ENCODE peak calls at places on chromosomes 6 and 20, in eight cellular contexts. K, Q, P, S, Y, R, G and N are unnamed samples. For H3K9me3, the result is how much of the 10 kb centered on the place peaks cover.

GRCh38 chr20:3150908-3151307 is 8.8 kb downstream of the FASTKD5 start:
- DNase-seq in K (no peak), Q (no peak), P (no peak), S (no peak), Y (no peak), R (no peak), G (no peak), N (no peak)

GRCh38 chr20:18805881-18806280 is 7.7 kb upstream of the SCP2D1 start:
- DNase-seq in K (no peak), Q (no peak), P (no peak), S (no peak), Y (no peak), R (no peak), G (no peak), N (no peak)

GRCh38 chr20:40279390-40279789 is 409.6 kb downstream of the MAFB start:
- DNase-seq in K (no peak), Q (no peak), P (no peak), S (peak), Y (no peak), R (peak), G (no peak), N (no peak)

GRCh38 chr6:117591405-117591804 is 10.9 kb downstream of the GOPC start:
- DNase-seq in K (no peak), Q (peak), P (no peak), S (no peak), Y (no peak), R (no peak), G (no peak), N (no peak)

GRCh38 chr20:19523191-19523590 is 234.9 kb upstream of the RIN2 start:
- DNase-seq in K (no peak), Q (no peak), P (no peak), S (no peak), Y (no peak), R (no peak), G (no peak), N (no peak)

GRCh38 chr6:88662163-88662580 is 301.2 kb downstream of the RNGTT start:
- DNase-seq in K (no peak), Q (peak), P (no peak), S (no peak), Y (no peak), R (no peak), G (no peak), N (no peak)

GRCh38 chr6:53042112-53042511 is 23.1 kb upstream of the FBXO9 start:
- DNase-seq in K (no peak), Q (no peak), P (no peak), S (peak), Y (no peak), R (no peak), G (no peak), N (no peak)

GRCh38 chr6:36413489-36414153 is 26.2 kb upstream of the ETV7 start:
- DNase-seq in K (no peak), Q (no peak), P (no peak), S (no peak), Y (no peak), R (no peak), G (no peak), N (no peak)

GRCh38 chr6:113953346-113953745 is 17.6 kb downstream of the HDAC2 start:
- DNase-seq in K (no peak), Q (no peak), P (no peak), S (peak), Y (no peak), R (no peak), G (no peak), N (no peak)

GRCh38 chr6:10981409-10981808 is 62.7 kb downstream of the ELOVL2 start:
- DNase-seq in K (no peak), Q (no peak), P (peak), S (no peak), Y (no peak), R (no peak), G (no peak), N (no peak)

GRCh38 chr6:150744522-150745260 is 120.8 kb upstream of the MTHFD1L start:
- DNase-seq in K (no peak), Q (no peak), P (no peak), S (no peak), Y (no peak), R (no peak), G (no peak), N (no peak)

GRCh38 chr6:154928325-154928922 is 66.7 kb upstream of the TIAM2 start:
- DNase-seq in K (no peak), Q (peak), P (peak), S (peak), Y (peak), R (no peak), G (peak), N (no peak)

GRCh38 chr20:52731086-52731485 is 241.1 kb upstream of the TSHZ2 start:
- DNase-seq in K (no peak), Q (no peak), P (no peak), S (no peak), Y (no peak), R (no peak), G (no peak), N (no peak)

GRCh38 chr6:114403858-114404257 is 61.0 kb upstream of the HS3ST5 start:
- DNase-seq in K (no peak), Q (no peak), P (no peak), S (no peak), Y (no peak), R (no peak), G (no peak), N (no peak)

GRCh38 chr6:51528556-51528955 is 558.9 kb downstream of the PKHD1 start:
- DNase-seq in K (no peak), Q (no peak), P (no peak), S (no peak), Y (no peak), R (no peak), G (no peak), N (no peak)

GRCh38 chr20:7346562-7346961 is 579.1 kb downstream of the BMP2 start:
- DNase-seq in K (no peak), Q (no peak), P (no peak), S (no peak), Y (no peak), R (no peak), G (no peak), N (no peak)

DNA sequence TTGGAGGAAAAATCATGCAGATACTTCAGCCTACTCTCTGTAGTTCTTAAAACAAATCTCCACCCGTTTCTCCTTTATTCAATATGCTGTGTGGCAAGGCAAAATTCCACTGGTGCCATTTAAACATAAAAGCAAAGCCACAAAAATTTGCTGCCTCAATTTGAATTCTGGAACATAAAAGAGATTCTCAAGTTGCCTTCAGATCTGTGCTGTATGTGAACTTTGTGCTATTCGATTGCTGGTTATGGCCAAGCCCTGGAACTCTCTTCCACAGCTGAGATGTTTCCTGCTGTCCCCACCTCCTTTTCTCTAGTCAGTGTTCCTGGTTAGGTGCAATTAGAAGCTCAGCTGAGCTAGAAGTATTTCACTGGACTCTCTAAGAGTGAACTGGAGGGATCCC is 395.3 kb upstream of the BTBD3 start:
- DNase-seq in K (no peak), Q (peak), P (no peak), S (no peak), Y (no peak), R (no peak), G (no peak), N (no peak)
- H3K4me3 ChIP-seq in K (no peak), Q (no peak), P (no peak), S (no peak), Y (no peak), R (no peak), G (no peak), N (no peak)

DNA sequence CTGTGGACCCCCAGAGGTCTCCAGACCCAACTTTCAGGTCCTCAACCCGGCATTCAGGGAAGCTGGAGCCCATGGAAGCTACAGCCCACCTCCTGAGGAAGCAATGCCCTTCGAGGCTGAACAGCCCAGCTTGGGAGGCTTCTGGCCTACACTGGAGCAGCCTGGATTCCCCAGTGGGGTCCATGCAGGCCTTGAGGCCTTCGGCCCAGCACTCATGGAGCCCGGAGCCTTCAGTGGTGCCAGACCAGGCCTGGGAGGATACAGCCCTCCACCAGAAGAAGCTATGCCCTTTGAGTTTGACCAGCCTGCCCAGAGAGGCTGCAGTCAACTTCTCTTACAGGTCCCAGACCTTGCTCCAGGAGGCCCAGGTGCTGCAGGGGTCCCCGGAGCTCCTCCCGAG is 950 bp downstream of the GNAS start:
- DNase-seq in K (no peak), Q (no peak), P (no peak), S (no peak), Y (no peak), R (no peak), G (no peak), N (no peak)
- H3K9me3 ChIP-seq in K (under half), Q (under half), P (under half), S (under half), Y (under half), R (under half), G (under half), N (under half)

DNA sequence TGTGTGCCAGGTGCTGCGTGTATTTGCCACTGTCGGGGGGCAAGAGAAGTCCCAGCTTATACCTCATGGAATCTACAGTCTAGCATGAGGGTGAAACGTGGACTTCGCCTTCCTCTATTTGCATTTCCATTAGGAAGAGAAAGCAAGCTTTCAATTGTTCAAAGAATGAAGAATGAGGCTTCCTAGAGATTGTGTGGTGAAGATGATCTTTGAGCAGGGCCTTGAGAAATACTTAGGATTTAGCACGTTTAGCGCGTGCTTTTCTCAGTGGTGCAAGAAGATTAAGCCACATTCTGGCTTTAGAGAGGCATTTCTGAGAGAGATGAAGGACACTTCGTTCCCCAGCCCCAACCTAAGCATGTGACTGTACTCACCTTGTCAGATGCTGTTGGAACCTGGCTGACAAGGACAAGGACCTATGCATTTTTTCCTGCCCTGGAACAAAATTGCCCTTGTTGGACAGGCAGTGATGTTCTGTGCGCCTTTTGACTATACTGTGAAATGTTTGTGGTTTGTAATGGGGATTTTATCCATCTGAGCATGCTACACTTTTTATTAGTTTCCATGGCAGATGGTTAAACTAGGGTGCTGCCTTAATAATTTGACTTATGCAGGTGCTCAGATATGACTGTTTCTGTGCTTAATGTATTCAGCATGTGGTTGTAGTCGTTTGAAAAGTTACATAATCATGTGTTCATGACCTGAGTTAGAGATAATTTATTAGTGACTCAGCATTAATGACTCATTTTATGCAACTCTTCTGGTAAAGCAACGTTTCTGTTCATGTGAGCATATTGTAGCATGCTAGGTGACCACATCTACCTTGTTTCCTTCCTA is 10.7 kb downstream of the TULP4 start:
- DNase-seq in K (no peak), Q (peak), P (no peak), S (peak), Y (no peak), R (no peak), G (peak), N (no peak)
- H3K27ac ChIP-seq in K (peak), Q (peak), P (no peak), S (no peak), Y (no peak), R (no peak), G (peak), N (no peak)

DNA sequence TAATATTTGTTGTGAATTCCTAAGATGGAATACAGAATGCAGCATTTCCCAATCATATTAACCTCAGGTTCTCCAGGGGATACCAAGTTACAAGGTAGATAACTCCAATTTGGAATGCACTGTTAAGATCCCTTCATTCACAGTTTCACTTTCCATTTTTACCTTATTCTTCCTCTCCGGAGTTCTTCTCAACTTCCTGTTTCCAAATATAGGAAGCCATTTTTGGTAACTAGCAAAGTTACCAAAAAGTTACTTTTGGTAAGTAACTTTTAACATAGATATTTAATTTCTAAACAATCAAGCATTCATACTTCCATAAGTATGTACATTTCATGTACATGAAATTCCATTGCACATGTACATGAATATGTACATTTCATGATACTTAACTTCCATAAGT is 63.5 kb upstream of the PHACTR2 start:
- DNase-seq in K (no peak), Q (no peak), P (no peak), S (no peak), Y (no peak), R (no peak), G (no peak), N (no peak)
- H3K4me3 ChIP-seq in K (no peak), Q (no peak), P (no peak), S (no peak), Y (no peak), R (no peak), G (peak), N (no peak)

DNA sequence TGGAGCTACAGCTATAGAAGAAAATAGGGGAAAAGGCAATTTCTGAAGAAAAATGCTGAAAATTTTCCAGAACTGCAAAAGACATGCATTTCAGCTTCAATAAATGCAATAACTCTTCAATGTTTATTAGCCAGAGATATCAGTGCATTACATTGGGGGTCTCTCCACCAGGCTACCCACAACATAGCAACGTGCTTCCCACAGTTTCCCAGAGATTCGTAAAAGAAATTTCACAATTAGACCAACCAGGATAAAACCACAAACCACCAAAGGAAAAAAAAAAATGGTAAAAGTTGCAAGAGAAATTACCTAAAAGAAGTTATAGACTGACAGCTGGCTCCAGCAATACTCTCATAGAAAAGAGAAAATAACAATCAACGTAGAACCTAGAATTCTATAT is 16.0 kb downstream of the LY86 start:
- DNase-seq in K (no peak), Q (no peak), P (no peak), S (no peak), Y (no peak), R (no peak), G (no peak), N (no peak)
- H3K9me3 ChIP-seq in K (under half), Q (under half), P (under half), S (under half), Y (under half), R (under half), G (under half), N (under half)

DNA sequence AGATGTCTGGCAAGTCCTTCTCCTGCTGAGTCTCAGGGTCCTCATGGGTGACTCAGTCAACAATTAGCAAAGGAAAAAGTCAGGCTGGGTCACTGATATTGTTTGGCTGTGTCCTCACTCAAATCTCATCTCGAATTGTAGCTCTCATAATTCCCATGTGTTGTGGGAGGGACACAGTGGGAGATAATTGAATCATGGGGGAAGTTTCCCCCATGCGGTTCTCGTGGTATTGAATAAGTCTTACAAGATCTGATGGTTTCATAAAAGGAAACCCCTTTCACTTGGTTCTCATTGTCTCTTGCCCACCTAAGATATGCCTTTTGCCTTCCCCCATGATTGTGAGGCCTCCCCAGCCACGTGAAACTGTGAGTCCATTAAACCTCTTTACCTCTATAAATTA is 45.7 kb downstream of the PREX1 start:
- DNase-seq in K (no peak), Q (no peak), P (no peak), S (no peak), Y (no peak), R (no peak), G (no peak), N (no peak)
- H3K27ac ChIP-seq in K (no peak), Q (no peak), P (no peak), S (no peak), Y (peak), R (no peak), G (peak), N (peak)